ENCODE peak calls at places on chromosomes 3 and 15, in four cellular contexts. One of them, this sample, is unnamed.

GRCh38 chr3:134486577-134487041 is 752 bp downstream of the CEP63 start:
- DNase-seq in brain microvascular endothelial cell: no peak
- DNase-seq in body of pancreas: no peak
- DNase-seq in endothelial cell of umbilical vein: peak
- DNase-seq in this sample: no peak

GRCh38 chr3:186152889-186153292 is 44.0 kb upstream of the ETV5 start:
- DNase-seq in brain microvascular endothelial cell: no peak
- DNase-seq in body of pancreas: no peak
- DNase-seq in endothelial cell of umbilical vein: no peak
- DNase-seq in this sample: no peak

GRCh38 chr3:182618085-182618732 is 175.1 kb upstream of the ATP11B start:
- DNase-seq in brain microvascular endothelial cell: no peak
- DNase-seq in body of pancreas: no peak
- DNase-seq in endothelial cell of umbilical vein: peak
- DNase-seq in this sample: no peak

GRCh38 chr3:72953325-72953956 is 43.2 kb upstream of the PPP4R2 start:
- DNase-seq in brain microvascular endothelial cell: no peak
- DNase-seq in body of pancreas: no peak
- DNase-seq in endothelial cell of umbilical vein: no peak
- DNase-seq in this sample: peak

GRCh38 chr3:146024260-146024659 is 136.7 kb downstream of the PLOD2 start:
- DNase-seq in brain microvascular endothelial cell: no peak
- DNase-seq in body of pancreas: no peak
- DNase-seq in endothelial cell of umbilical vein: peak
- DNase-seq in this sample: no peak

GRCh38 chr15:89462198-89462912 is 34.0 kb downstream of the RHCG start:
- DNase-seq in brain microvascular endothelial cell: no peak
- DNase-seq in body of pancreas: peak
- DNase-seq in endothelial cell of umbilical vein: no peak
- DNase-seq in this sample: no peak

GRCh38 chr15:86139828-86140227 is 60.2 kb downstream of the AGBL1 start:
- DNase-seq in brain microvascular endothelial cell: no peak
- DNase-seq in body of pancreas: no peak
- DNase-seq in endothelial cell of umbilical vein: no peak
- DNase-seq in this sample: no peak

GRCh38 chr15:60840703-60841411 is 361.9 kb upstream of the ICE2 start:
- DNase-seq in brain microvascular endothelial cell: no peak
- DNase-seq in body of pancreas: no peak
- DNase-seq in endothelial cell of umbilical vein: no peak
- DNase-seq in this sample: no peak

GRCh38 chr15:39213385-39213840 is 367.5 kb upstream of the THBS1 start:
- DNase-seq in brain microvascular endothelial cell: peak
- DNase-seq in body of pancreas: peak
- DNase-seq in endothelial cell of umbilical vein: no peak
- DNase-seq in this sample: no peak

GRCh38 chr3:73259841-73260240 is 198.4 kb downstream of the EBLN2 start:
- DNase-seq in brain microvascular endothelial cell: no peak
- DNase-seq in body of pancreas: no peak
- DNase-seq in endothelial cell of umbilical vein: no peak
- DNase-seq in this sample: no peak

GRCh38 chr3:106631378-106632083 is 745.7 kb upstream of the CCDC54 start:
- DNase-seq in brain microvascular endothelial cell: no peak
- DNase-seq in body of pancreas: no peak
- DNase-seq in endothelial cell of umbilical vein: no peak
- DNase-seq in this sample: no peak

DNA sequence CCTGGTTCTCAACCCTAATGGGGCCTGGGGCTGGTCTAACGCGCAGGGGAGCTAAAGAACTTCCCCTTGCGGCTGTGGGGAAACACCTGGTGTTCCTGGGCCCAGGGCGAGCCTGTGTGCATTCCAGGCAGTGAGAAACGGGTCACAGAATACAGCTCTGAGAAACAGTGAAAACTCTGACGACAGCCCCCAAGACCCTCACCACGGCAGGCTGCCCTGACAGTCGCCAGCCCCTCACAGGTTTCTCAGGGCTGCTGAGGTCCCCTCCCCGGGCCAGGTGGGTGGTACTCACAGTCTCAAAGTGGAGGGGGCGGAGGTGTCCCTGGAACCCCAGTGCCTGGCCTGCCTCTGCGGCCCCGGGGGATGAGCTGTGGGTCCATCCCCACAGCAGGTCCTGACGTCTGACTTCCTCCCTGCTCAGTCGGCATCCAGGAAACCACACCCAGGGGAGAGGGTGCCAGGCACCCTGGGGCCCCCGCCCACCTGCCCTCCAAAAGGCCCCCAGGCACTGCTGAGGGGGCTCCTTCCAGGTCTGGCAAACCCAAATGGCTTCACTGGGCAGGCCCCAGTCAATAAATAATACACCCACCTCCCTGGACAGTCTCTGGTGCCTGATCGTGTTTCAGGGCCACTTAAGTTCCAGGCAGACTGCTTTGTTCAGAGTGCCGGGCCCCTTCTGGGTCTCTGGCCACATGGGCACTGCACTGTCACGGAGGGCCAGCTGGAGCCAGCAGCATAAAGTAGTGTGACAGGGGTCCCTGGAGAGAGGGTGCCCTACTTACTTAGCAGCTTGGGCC is 57.7 kb downstream of the IQSEC1 start:
- DNase-seq in brain microvascular endothelial cell: no peak
- DNase-seq in body of pancreas: no peak
- DNase-seq in endothelial cell of umbilical vein: no peak
- DNase-seq in this sample: no peak
- H3K4me3 ChIP-seq in brain microvascular endothelial cell: no peak
- H3K4me3 ChIP-seq in body of pancreas: no peak
- H3K4me3 ChIP-seq in endothelial cell of umbilical vein: no peak
- H3K4me3 ChIP-seq in this sample: no peak

DNA sequence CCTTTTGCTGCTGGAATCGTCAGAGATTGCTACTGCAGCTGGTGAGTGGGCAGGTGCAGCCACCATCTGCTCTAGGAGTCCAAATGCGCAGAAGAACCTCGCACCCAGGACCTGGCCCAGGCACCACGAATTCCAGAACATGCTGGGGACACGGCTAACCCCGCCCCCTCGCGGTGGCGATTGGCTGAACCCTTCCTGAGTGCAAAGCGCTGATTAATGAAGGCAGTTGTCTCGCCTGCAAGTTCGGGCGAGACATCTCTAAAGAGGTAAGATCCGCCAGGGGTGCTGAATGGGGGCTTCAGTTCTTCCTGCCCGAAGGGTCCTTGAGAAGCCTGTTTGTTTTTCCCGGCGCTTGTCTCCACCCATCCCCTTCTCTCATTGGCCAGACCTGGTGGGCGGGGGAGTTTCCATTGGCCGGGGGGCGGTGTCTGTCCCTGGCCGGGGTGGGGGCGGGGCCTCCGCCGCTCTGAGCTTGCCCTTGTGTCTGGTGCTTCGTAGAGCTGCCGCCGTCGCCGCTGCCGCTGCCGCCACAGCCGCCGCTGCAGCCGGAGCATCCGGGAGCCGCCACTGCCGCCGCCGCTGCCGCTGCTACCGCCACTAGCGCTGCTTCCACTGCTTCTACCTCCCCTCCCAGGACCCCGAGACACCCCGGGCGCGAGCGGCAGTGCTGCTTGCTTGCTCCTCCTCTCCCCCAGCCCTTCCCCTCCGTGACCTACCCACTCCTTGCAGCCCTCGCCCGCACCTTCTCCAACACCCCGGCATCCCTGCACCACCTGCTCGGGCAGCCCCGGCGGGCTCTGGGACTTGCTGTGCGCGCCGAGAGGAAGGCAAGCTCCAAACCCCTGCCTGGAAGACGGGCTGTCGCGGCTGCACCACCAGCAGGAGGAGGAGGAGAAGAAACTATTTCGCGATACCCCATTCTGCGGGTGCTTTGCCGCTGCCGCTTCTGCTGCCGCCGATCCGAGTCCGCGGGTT is at the start of gene CADM2:
- DNase-seq in brain microvascular endothelial cell: peak
- DNase-seq in body of pancreas: peak
- DNase-seq in endothelial cell of umbilical vein: peak
- DNase-seq in this sample: peak
- H3K4me3 ChIP-seq in brain microvascular endothelial cell: peak
- H3K4me3 ChIP-seq in body of pancreas: peak
- H3K4me3 ChIP-seq in endothelial cell of umbilical vein: no peak
- H3K4me3 ChIP-seq in this sample: peak

GRCh38 chr3:140224307-140224706 is 289.3 kb downstream of the CLSTN2 start:
- DNase-seq in brain microvascular endothelial cell: no peak
- DNase-seq in body of pancreas: no peak
- DNase-seq in endothelial cell of umbilical vein: no peak
- DNase-seq in this sample: no peak
- H3K4me3 ChIP-seq in brain microvascular endothelial cell: no peak
- H3K4me3 ChIP-seq in body of pancreas: no peak
- H3K4me3 ChIP-seq in endothelial cell of umbilical vein: no peak
- H3K4me3 ChIP-seq in this sample: no peak

DNA sequence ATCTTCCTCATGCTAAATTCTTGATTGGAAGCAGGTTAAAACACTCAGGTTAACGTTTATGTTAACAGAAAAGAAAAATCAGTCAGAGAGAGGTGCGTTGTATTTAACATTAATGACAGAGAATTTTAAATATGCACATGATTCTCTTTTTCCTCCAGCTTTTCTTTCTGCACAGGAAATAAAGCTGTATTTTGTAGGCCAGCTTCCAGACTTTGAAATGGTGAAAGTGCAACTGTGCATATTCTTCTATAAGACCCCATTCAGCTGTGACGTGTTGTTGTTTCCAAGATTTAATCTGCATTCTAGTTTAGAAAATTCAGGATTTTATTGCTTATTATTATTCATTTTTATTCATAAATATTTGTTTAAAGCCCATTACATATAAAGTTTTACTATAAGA is 11.8 kb downstream of the MBNL1 start:
- DNase-seq in brain microvascular endothelial cell: no peak
- DNase-seq in body of pancreas: no peak
- DNase-seq in endothelial cell of umbilical vein: no peak
- DNase-seq in this sample: no peak
- H3K4me3 ChIP-seq in brain microvascular endothelial cell: no peak
- H3K4me3 ChIP-seq in body of pancreas: no peak
- H3K4me3 ChIP-seq in endothelial cell of umbilical vein: no peak
- H3K4me3 ChIP-seq in this sample: no peak

DNA sequence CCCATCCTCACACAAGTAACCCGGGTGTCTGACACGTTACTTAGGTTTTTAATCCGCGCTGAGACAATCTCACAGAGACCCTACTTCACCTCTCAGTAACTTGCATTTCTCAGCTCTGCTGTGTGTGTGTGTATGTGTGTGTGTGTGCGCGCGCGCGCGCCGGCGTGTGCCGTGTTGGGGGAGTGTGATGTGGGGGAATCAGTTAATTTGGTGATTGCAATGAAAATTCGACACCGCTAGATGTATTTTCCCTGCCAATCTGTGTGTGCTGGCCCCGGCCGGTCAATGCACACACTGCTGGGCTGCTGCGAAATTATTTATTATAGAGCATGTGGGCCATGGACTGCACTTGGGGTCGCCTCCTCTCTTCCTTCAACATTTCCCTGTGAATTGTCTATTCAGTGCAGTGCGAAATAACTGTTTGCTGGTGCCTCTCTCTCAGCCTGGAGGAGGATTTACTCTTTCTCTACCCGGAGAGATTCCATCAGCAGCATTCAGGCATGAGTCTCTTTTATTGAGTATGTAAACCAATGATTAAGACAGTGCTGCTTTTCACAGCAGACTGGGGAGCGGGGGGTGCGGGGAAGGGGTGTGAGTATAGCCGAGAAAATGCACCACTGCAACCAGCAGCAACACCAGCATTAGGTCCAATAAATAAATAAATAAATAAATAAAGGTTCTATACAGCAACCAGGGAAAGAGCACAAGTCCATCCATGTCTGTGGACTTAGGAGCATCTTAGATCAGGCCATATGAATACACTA is 2.9 kb downstream of the CADM2 start:
- DNase-seq in brain microvascular endothelial cell: no peak
- DNase-seq in body of pancreas: no peak
- DNase-seq in endothelial cell of umbilical vein: no peak
- DNase-seq in this sample: no peak
- H3K4me3 ChIP-seq in brain microvascular endothelial cell: no peak
- H3K4me3 ChIP-seq in body of pancreas: no peak
- H3K4me3 ChIP-seq in endothelial cell of umbilical vein: no peak
- H3K4me3 ChIP-seq in this sample: no peak

GRCh38 chr3:61565569-61565968 is 4.2 kb downstream of the PTPRG start:
- DNase-seq in brain microvascular endothelial cell: no peak
- DNase-seq in body of pancreas: no peak
- DNase-seq in endothelial cell of umbilical vein: no peak
- DNase-seq in this sample: no peak
- H3K4me3 ChIP-seq in brain microvascular endothelial cell: no peak
- H3K4me3 ChIP-seq in body of pancreas: no peak
- H3K4me3 ChIP-seq in endothelial cell of umbilical vein: no peak
- H3K4me3 ChIP-seq in this sample: no peak

DNA sequence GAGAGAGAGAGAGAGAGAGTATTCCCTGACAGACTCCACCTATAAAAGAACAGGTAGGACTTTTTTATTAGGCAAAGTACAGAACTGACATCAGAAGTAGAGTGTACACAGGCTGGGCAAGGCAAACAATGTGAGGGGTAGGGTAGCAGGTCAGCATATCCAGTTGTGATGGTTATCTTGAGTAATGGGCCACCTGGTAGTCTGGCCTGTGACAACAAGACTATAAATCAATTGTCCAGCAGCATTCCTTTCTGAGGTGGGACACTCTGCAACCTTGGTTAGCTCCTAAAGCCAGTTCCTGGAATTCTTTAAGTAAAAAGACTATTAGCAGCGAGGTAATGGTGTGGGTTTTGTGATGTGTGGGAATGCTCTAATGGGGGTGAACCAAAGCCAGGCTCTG is 14.9 kb upstream of the TMCC1 start:
- DNase-seq in brain microvascular endothelial cell: no peak
- DNase-seq in body of pancreas: peak
- DNase-seq in endothelial cell of umbilical vein: peak
- DNase-seq in this sample: no peak
- H3K4me3 ChIP-seq in brain microvascular endothelial cell: no peak
- H3K4me3 ChIP-seq in body of pancreas: no peak
- H3K4me3 ChIP-seq in endothelial cell of umbilical vein: no peak
- H3K4me3 ChIP-seq in this sample: no peak

This sample was measured in uterus.